ENCODE peak calls at places on chromosomes 4 and X, in ten cellular contexts. E is prostate gland, D is sigmoid colon, B is endothelial cell of umbilical vein, Y is HCT116, T is upper lobe of left lung, S is transverse colon, J is esophagus muscularis mucosa, H is breast epithelium, R is GM12891. X is an unnamed sample.

GRCh38 chrX:9456250-9457074 is 8.4 kb upstream of the TBL1X start:
- DNase-seq in E (no peak), D (no peak), B (no peak), Y (no peak), T (no peak), S (no peak), J (no peak), H (no peak), R (no peak), X (no peak)

GRCh38 chr4:5164221-5164912 is 113.1 kb downstream of the STK32B start:
- DNase-seq in E (no peak), D (no peak), B (no peak), Y (no peak), T (no peak), S (no peak), J (peak), H (no peak), R (no peak), X (no peak)

GRCh38 chr4:152106781-152107321 is 346.0 kb upstream of the GATB start:
- DNase-seq in E (no peak), D (no peak), B (no peak), Y (no peak), T (no peak), S (no peak), J (peak), H (no peak), R (no peak), X (no peak)

GRCh38 chrX:139642241-139642927 is 65.6 kb downstream of the MCF2 start:
- DNase-seq in E (no peak), D (no peak), B (no peak), Y (no peak), T (no peak), S (no peak), J (no peak), H (no peak), R (no peak), X (no peak)

GRCh38 chr4:100494166-100494565 is 23.7 kb downstream of the EMCN start:
- DNase-seq in E (no peak), D (no peak), B (no peak), Y (no peak), T (no peak), S (no peak), J (no peak), H (no peak), R (no peak), X (no peak)

GRCh38 chr4:76532810-76533209 is 97.8 kb downstream of the SHROOM3 start:
- DNase-seq in E (no peak), D (no peak), B (no peak), Y (no peak), T (no peak), S (no peak), J (no peak), H (no peak), R (no peak), X (no peak)

GRCh38 chr4:108834167-108834566 is 71.3 kb upstream of the ETNPPL start:
- DNase-seq in E (no peak), D (no peak), B (no peak), Y (no peak), T (no peak), S (no peak), J (no peak), H (no peak), R (no peak), X (no peak)

GRCh38 chr4:123505077-123505456 is 108.5 kb downstream of the SPRY1 start:
- DNase-seq in E (no peak), D (no peak), B (no peak), Y (no peak), T (no peak), S (no peak), J (no peak), H (no peak), R (no peak), X (peak)

GRCh38 chrX:21166302-21166982 is 207.8 kb upstream of the CNKSR2 start:
- DNase-seq in E (no peak), D (no peak), B (no peak), Y (no peak), T (no peak), S (no peak), J (no peak), H (no peak), R (no peak), X (no peak)

DNA sequence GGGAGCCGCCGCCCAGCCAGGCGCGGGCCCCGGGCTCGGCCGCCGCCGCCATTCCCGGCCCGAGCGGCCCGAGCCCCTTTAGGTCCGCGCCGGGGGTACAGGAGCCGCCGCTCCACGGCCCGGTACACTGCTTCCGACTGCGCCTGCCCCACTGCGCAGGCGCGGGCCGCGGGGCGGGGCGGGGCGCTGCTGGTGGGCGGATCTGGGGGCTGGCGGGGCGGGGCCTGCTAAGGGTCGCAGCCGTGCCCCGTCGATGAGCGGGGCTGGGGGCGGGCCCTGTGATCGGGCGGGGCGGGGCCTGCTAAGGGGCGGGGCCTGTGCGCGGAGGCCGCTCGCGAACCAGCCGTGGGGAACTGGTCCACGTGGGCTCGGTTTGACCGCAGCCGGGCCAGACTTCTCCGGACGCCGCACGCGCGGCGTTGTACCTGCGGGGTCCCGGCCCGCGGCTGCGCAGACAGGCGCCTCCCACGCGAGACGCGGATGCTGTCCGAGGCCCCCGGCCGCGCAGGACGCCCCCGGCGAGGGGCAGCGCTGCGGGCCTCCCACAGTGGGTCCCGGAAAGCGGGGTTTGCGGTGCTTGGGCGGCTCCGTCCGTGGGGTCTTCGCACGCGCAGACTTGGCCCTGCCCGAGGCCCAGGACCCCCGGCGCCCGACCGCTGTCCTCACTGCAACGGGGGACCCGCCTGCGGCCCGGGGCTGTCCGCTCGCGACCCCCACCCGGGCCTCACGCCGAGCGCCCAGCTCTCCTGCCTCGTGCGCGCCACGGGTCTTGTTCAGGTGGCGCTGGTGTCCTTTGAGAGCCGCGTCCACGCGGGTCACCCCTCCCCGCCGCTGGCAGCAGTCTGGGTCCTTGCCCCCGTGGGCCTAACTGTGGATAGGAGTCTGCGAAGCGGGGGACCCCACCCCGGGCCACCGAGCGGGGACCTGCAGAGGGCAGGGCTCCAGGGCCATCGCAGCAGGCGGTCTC is at the start of gene DGKQ:
- DNase-seq in E (peak), D (peak), B (peak), Y (no peak), T (peak), S (peak), J (peak), H (peak), R (peak), X (peak)
- TF ChIP-seq POLR2AphosphoS5 in E (no peak), D (no peak), B (no peak), Y (peak), T (no peak), S (peak), J (no peak), H (no peak), R (no peak), X (no peak)

GRCh38 chr4:159725571-159725970 is 622.7 kb downstream of the RAPGEF2 start:
- DNase-seq in E (no peak), D (no peak), B (no peak), Y (no peak), T (no peak), S (no peak), J (no peak), H (no peak), R (no peak), X (no peak)

GRCh38 chr4:159719531-159719930 is 616.7 kb downstream of the RAPGEF2 start:
- DNase-seq in E (no peak), D (no peak), B (no peak), Y (no peak), T (no peak), S (no peak), J (no peak), H (no peak), R (no peak), X (no peak)

GRCh38 chr4:159722918-159723317 is 620.0 kb downstream of the RAPGEF2 start:
- DNase-seq in E (no peak), D (no peak), B (no peak), Y (no peak), T (no peak), S (no peak), J (no peak), H (no peak), R (no peak), X (no peak)

GRCh38 chr4:159723341-159724048 is 620.6 kb downstream of the RAPGEF2 start:
- DNase-seq in E (no peak), D (no peak), B (no peak), Y (no peak), T (no peak), S (no peak), J (no peak), H (no peak), R (no peak), X (no peak)

GRCh38 chr4:159722052-159722451 is 619.2 kb downstream of the RAPGEF2 start:
- DNase-seq in E (no peak), D (no peak), B (no peak), Y (no peak), T (no peak), S (no peak), J (no peak), H (no peak), R (no peak), X (no peak)
- TF ChIP-seq POLR2A in E (no peak), D (no peak), B (no peak), Y (no peak), T (no peak), S (no peak), J (no peak), H (no peak), R (no peak), X (no peak)

GRCh38 chrX:69083785-69084184 is 81.5 kb downstream of the PJA1 start:
- DNase-seq in E (no peak), D (no peak), B (no peak), Y (no peak), T (no peak), S (no peak), J (no peak), H (no peak), R (no peak), X (no peak)

GRCh38 chrX:69083361-69083760 is 81.9 kb downstream of the PJA1 start:
- DNase-seq in E (no peak), D (no peak), B (no peak), Y (no peak), T (no peak), S (no peak), J (no peak), H (no peak), R (no peak), X (no peak)

GRCh38 chrX:69082753-69083150 is 82.5 kb downstream of the PJA1 start:
- DNase-seq in E (no peak), D (no peak), B (no peak), Y (no peak), T (no peak), S (no peak), J (no peak), H (no peak), R (no peak), X (no peak)

GRCh38 chrX:69080912-69081465 is 84.3 kb downstream of the PJA1 start:
- DNase-seq in E (no peak), D (no peak), B (no peak), Y (no peak), T (no peak), S (no peak), J (no peak), H (no peak), R (no peak), X (no peak)

GRCh38 chrX:69082055-69082752 is 83.0 kb downstream of the PJA1 start:
- DNase-seq in E (no peak), D (no peak), B (no peak), Y (no peak), T (no peak), S (no peak), J (no peak), H (no peak), R (no peak), X (no peak)
- TF ChIP-seq POLR2AphosphoS5 in E (no peak), D (no peak), B (no peak), Y (no peak), T (no peak), S (no peak), J (no peak), H (no peak), R (no peak), X (no peak)

GRCh38 chrX:41923257-41923924 is at the start of gene CASK:
- DNase-seq in E (peak), D (peak), B (peak), Y (peak), T (peak), S (peak), J (peak), H (peak), R (peak), X (peak)
- TF ChIP-seq POLR2A in E (peak), D (no peak), B (no peak), Y (no peak), T (peak), S (peak), J (peak), H (no peak), R (no peak), X (no peak)

GRCh38 chr4:3079694-3080123 is 5.2 kb downstream of the HTT start:
- DNase-seq in E (no peak), D (no peak), B (no peak), Y (no peak), T (no peak), S (no peak), J (no peak), H (no peak), R (no peak), X (no peak)
- TF ChIP-seq POLR2AphosphoS5 in E (no peak), D (no peak), B (no peak), Y (no peak), T (no peak), S (no peak), J (no peak), H (no peak), R (peak), X (no peak)

DNA sequence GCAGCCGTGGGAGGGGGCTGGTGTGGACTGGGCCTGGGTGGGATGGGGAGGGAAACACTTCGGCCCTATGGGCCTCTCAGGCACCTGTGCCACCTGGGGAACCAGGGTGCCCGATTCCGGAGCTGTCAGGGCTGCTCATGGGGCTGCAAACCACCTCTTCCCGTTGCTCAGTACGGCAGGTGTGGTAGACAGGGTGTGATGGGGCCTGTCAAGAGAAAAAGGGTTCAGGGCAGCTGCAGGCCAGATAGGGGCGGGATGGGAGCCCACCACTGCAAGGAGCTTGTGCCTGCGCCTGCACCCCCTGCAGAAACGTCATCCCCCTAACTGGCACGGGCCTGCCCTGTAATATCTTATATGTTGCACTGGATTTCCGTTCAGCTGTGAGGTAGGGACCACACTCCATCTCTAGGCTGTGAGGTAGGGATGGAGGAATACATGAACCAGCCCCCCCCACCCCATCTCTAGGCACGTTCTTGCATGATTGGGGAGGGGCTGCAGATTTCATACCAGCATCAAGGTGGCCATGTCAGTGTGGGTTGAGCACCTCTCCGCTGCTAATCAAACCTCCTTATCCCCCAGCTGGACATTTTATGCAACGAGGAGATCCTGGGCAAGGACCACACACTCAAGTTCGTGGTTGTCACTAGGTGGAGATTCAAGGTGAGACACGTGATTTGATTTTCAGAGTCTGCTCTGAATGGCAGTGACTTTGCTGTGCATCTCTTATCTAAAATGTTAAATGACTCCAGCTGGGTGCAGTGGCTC is 59.0 kb downstream of the PCGF3 start:
- DNase-seq in E (no peak), D (no peak), B (no peak), Y (no peak), T (no peak), S (no peak), J (no peak), H (no peak), R (no peak), X (no peak)
- TF ChIP-seq POLR2A in E (no peak), D (no peak), B (peak), Y (no peak), T (no peak), S (no peak), J (no peak), H (no peak), R (no peak), X (no peak)

GRCh38 chrX:45824471-45824870 is 623.8 kb upstream of the DIPK2B start:
- DNase-seq in E (no peak), D (no peak), B (peak), Y (peak), T (no peak), S (no peak), J (no peak), H (no peak), R (no peak), X (no peak)
- TF ChIP-seq POLR2AphosphoS5 in E (no peak), D (no peak), B (no peak), Y (peak), T (no peak), S (no peak), J (no peak), H (no peak), R (no peak), X (no peak)

DNA sequence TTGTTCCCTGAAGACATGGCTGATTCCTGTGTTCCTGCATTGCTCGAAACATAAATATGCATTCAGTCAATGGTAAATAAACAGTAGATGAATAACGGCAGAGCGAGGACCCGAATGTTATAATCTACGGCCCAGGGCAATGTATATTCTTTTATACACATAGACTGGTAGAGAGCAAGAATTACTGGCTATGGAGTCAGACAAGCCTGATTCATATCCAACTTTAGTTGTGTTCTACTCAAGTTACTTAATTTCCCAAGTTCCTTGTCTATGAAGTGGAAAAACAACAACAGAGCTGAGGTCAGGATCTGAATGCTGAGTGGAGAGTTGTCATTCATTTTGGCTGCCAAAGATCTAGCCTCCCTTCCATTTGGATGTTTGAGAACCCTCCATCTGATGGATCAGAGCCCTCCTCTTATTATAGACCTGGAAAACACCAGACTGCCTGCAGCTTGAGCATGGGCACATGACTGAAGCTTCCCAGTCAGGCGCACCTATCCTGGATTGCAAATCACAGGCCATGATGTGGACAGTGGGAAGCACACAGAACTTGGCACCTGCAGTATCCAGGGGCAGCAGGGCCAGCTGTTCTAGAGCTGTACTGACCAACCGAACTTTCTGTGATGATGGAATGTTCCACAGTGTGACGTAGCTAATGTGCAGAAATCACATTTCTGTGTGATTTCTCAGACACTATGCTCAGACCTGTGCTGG is 80.1 kb downstream of the FAM184B start:
- DNase-seq in E (no peak), D (no peak), B (no peak), Y (no peak), T (no peak), S (no peak), J (peak), H (no peak), R (no peak), X (no peak)
- TF ChIP-seq POLR2A in E (no peak), D (no peak), B (no peak), Y (no peak), T (no peak), S (no peak), J (no peak), H (no peak), R (no peak), X (no peak)

DNA sequence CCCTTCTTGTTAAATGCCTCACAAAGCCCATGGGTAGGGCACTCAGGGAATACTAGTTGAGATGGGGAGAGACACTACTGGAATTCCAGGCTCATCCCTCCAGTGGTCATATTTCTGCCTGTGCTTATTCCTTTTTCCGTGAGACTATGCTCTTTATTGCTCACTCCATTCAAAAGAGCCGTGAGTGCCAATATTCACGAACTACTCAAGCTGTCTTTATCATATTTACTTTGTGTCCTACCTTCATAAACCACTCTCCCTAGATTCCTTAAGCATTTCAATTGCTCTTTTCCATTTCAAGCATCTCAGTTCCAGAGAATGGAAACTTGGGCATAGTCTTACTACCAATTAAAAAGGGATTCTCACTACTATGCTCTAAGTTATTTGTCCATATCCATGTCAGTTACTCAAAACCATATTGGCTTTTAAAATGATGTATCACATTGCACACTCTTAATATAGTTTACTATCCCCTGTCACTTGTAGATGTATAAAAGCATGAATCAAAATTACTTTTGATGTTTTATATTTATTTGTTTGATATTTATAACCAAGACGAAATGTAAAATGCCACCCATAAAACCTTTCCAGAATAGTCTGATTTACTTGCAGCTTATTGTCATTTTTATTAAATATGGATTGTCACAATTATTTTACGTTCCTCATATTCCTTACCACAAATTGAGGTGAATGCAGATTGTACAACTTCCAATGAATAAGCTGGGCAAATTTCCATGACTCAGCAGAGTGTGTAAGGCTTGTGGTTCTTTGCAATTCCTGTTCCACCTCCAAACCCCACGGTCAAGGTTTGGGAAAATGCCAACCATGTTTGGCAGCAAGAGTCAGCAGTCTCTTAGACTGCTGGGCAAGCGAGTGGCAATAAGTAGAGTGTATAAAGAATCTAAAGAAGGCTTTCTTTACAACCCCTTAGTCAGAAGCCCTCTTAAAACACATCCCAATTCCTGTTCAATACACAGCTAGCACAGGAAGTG is 24.4 kb downstream of the ENOX2 start:
- DNase-seq in E (peak), D (no peak), B (peak), Y (peak), T (peak), S (peak), J (no peak), H (peak), R (no peak), X (peak)
- TF ChIP-seq POLR2AphosphoS5 in E (no peak), D (no peak), B (no peak), Y (no peak), T (no peak), S (no peak), J (no peak), H (no peak), R (no peak), X (no peak)

GRCh38 chrX:102711872-102712215 is 404 bp upstream of the GPRASP2 start:
- DNase-seq in E (no peak), D (no peak), B (no peak), Y (no peak), T (no peak), S (no peak), J (no peak), H (no peak), R (no peak), X (no peak)

GRCh38 chrX:102714994-102715393 is 2.7 kb downstream of the GPRASP2 start:
- DNase-seq in E (no peak), D (no peak), B (no peak), Y (no peak), T (no peak), S (no peak), J (no peak), H (no peak), R (no peak), X (no peak)

GRCh38 chrX:102715967-102716366 is 3.7 kb downstream of the GPRASP2 start:
- DNase-seq in E (no peak), D (no peak), B (no peak), Y (no peak), T (no peak), S (no peak), J (no peak), H (no peak), R (no peak), X (no peak)

GRCh38 chrX:102712216-102712966 is at the start of gene GPRASP2:
- DNase-seq in E (peak), D (peak), B (peak), Y (no peak), T (peak), S (peak), J (no peak), H (peak), R (peak), X (peak)

GRCh38 chrX:102712967-102713677 is 874 bp downstream of the GPRASP2 start:
- DNase-seq in E (peak), D (peak), B (peak), Y (no peak), T (peak), S (peak), J (no peak), H (peak), R (no peak), X (peak)
- TF ChIP-seq POLR2A in E (no peak), D (no peak), B (no peak), Y (no peak), T (no peak), S (no peak), J (no peak), H (no peak), R (no peak), X (no peak)

X was measured in stomach.